ENCODE peak calls at places on chromosomes 12 and 14, in nine cellular contexts. S, E, H, W, U, C, X, F and N are unnamed samples.

GRCh38 chr12:15534870-15535269 is 212.6 kb downstream of the PTPRO start:
- DNase-seq in S (no peak), H (no peak), F (no peak), X (no peak), W (no peak), U (no peak), E (peak), C (no peak), N (no peak)

GRCh38 chr12:116598341-116599284 is 39.4 kb downstream of the MAP1LC3B2 start:
- DNase-seq in W (no peak), C (no peak), X (no peak), S (no peak), H (no peak), F (no peak), E (no peak), U (no peak), N (no peak)

GRCh38 chr12:97912943-97913342 is 450.3 kb downstream of the RMST start:
- DNase-seq in W (no peak), F (no peak), S (no peak), U (no peak), C (no peak), E (no peak), H (no peak), X (no peak), N (no peak)

GRCh38 chr14:96071561-96071960 is 32.4 kb downstream of the C14orf132 start:
- DNase-seq in H (no peak), X (no peak), W (no peak), S (no peak), F (no peak), U (no peak), C (no peak), E (no peak), N (no peak)

GRCh38 chr14:64110832-64111231 is 183.3 kb downstream of the ESR2 start:
- DNase-seq in C (no peak), X (no peak), U (no peak), H (no peak), S (no peak), W (no peak), E (no peak), F (no peak), N (no peak)

GRCh38 chr14:93752980-93753561 is 35.2 kb downstream of the PRIMA1 start:
- DNase-seq in X (no peak), S (peak), E (no peak), C (no peak), H (peak), W (no peak), F (no peak), U (no peak), N (no peak)

GRCh38 chr14:53249059-53249458 is 95.9 kb upstream of the DDHD1 start:
- DNase-seq in X (no peak), S (no peak), C (no peak), U (no peak), E (peak), W (no peak), H (no peak), F (no peak), N (no peak)

GRCh38 chr14:94643316-94644101 is 31.3 kb downstream of the SERPINA3 start:
- DNase-seq in U (no peak), F (no peak), X (no peak), W (no peak), H (no peak), E (no peak), S (no peak), C (no peak), N (no peak)

GRCh38 chr14:90500665-90501370 is 104.0 kb downstream of the CALM1 start:
- DNase-seq in H (peak), S (no peak), C (no peak), F (no peak), E (no peak), W (no peak), X (no peak), U (no peak), N (no peak)